ENCODE peak calls at places on chromosomes 13 and 19, in six cellular contexts. One of them, this sample, is unnamed.

GRCh38 chr19:35295792-35296462 is 4.0 kb downstream of the MAG start:
- DNase-seq in adrenal gland: no peak
- DNase-seq in RWPE1: no peak
- DNase-seq in left lung: no peak
- DNase-seq in glutamatergic neuron: no peak
- DNase-seq in fibroblast of lung: no peak
- DNase-seq in this sample: peak; percentile 26

GRCh38 chr13:81686877-81687276 is 1346.0 kb upstream of the SPRY2 start:
- DNase-seq in adrenal gland: peak; percentile 11
- DNase-seq in RWPE1: no peak
- DNase-seq in left lung: no peak
- DNase-seq in glutamatergic neuron: no peak
- DNase-seq in fibroblast of lung: peak; percentile 1
- DNase-seq in this sample: no peak

GRCh38 chr13:22091222-22091970 is 420.5 kb downstream of the FGF9 start:
- DNase-seq in adrenal gland: no peak
- DNase-seq in RWPE1: no peak
- DNase-seq in left lung: no peak
- DNase-seq in glutamatergic neuron: no peak
- DNase-seq in fibroblast of lung: no peak
- DNase-seq in this sample: no peak

GRCh38 chr19:5893296-5893903 is 10.2 kb downstream of the NDUFA11 start:
- DNase-seq in adrenal gland: no peak
- DNase-seq in RWPE1: no peak
- DNase-seq in left lung: no peak
- DNase-seq in glutamatergic neuron: no peak
- DNase-seq in fibroblast of lung: no peak
- DNase-seq in this sample: no peak

GRCh38 chr13:48615017-48615416 is 38.7 kb upstream of the CYSLTR2 start:
- DNase-seq in adrenal gland: no peak
- DNase-seq in RWPE1: no peak
- DNase-seq in left lung: no peak
- DNase-seq in glutamatergic neuron: no peak
- DNase-seq in fibroblast of lung: no peak
- DNase-seq in this sample: no peak

GRCh38 chr13:113359556-113359955 is 4.4 kb downstream of the GRTP1 start:
- DNase-seq in adrenal gland: no peak
- DNase-seq in RWPE1: no peak
- DNase-seq in left lung: no peak
- DNase-seq in glutamatergic neuron: no peak
- DNase-seq in fibroblast of lung: no peak
- DNase-seq in this sample: no peak

GRCh38 chr19:16824658-16825311 is 4.4 kb upstream of the SIN3B start:
- DNase-seq in adrenal gland: peak; percentile 17
- DNase-seq in RWPE1: no peak
- DNase-seq in left lung: no peak
- DNase-seq in glutamatergic neuron: no peak
- DNase-seq in fibroblast of lung: peak; percentile 55
- DNase-seq in this sample: no peak

GRCh38 chr13:48437381-48437780 is 24.5 kb upstream of the LPAR6 start:
- DNase-seq in adrenal gland: peak; percentile 60
- DNase-seq in RWPE1: no peak
- DNase-seq in left lung: peak; percentile 62
- DNase-seq in glutamatergic neuron: no peak
- DNase-seq in fibroblast of lung: peak; percentile 70
- DNase-seq in this sample: no peak

GRCh38 chr13:77177646-77178045 is 149.2 kb downstream of the MYCBP2 start:
- DNase-seq in adrenal gland: no peak
- DNase-seq in RWPE1: no peak
- DNase-seq in left lung: no peak
- DNase-seq in glutamatergic neuron: no peak
- DNase-seq in fibroblast of lung: no peak
- DNase-seq in this sample: no peak

GRCh38 chr19:7861619-7862412 is 12.4 kb downstream of the PRR36 start:
- DNase-seq in adrenal gland: no peak
- DNase-seq in RWPE1: no peak
- DNase-seq in left lung: peak; percentile 29
- DNase-seq in glutamatergic neuron: peak; percentile 23
- DNase-seq in fibroblast of lung: no peak
- DNase-seq in this sample: no peak

GRCh38 chr13:107251321-107251720 is 683.4 kb upstream of the ARGLU1 start:
- DNase-seq in adrenal gland: no peak
- DNase-seq in RWPE1: no peak
- DNase-seq in left lung: no peak
- DNase-seq in glutamatergic neuron: no peak
- DNase-seq in fibroblast of lung: peak; percentile 49
- DNase-seq in this sample: no peak

GRCh38 chr19:13441810-13442512 is 64.3 kb downstream of the CACNA1A start:
- DNase-seq in adrenal gland: peak; percentile 38
- DNase-seq in RWPE1: peak; percentile 58
- DNase-seq in left lung: no peak
- DNase-seq in glutamatergic neuron: no peak
- DNase-seq in fibroblast of lung: peak; percentile 37
- DNase-seq in this sample: peak; percentile 28

GRCh38 chr19:650121-650520 is 10.4 kb downstream of the FGF22 start:
- DNase-seq in adrenal gland: no peak
- DNase-seq in RWPE1: no peak
- DNase-seq in left lung: no peak
- DNase-seq in glutamatergic neuron: no peak
- DNase-seq in fibroblast of lung: no peak
- DNase-seq in this sample: no peak

DNA sequence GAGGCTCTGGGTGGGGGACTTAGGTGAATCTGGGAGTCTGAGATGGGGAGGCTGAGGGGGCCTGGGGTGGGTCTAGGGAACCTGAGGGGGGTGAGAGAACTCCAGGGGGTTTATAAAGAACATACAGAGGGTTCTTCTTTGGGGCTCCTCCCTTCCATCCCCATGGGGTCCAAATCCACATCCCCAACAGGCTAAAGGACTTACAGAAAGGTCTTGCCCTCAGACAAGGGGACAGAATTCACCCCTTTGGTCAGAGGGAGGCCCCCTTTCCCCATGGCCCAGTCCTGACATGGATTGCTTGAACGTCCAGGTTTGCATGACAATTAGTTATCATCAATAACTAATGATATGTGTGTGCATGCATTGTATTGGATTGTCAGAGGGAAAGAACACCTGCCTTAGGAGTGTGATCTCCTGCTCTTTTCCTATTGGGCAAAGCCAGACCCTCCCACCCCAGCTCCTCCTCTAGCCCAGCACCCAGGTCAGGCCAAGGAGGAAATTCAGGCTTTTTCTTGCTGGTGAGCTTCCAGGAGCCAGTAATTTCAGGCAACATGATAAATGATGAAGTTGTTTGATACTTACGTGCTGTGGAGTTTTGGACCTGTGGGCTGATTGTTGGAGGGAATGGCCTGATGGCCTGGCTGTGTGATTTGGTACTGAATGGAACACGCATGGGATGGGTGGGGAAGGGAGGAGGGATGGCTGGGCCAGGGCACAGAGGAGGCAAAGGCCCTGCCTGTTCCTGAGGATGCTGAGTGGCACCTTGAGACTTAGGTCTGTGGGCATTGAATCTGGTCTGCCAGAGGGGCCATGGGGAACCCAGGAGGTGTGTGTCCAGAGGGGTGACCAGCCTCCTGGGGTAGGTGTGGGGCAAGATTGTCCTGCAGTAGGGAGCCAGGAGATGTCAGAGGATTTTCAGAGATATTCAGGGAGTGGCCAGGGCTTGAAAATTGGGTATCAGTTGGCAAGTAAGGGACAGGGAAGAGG is 1.1 kb downstream of the KLHL26 start:
- DNase-seq in adrenal gland: no peak
- DNase-seq in RWPE1: peak; percentile 56
- DNase-seq in left lung: no peak
- DNase-seq in glutamatergic neuron: no peak
- DNase-seq in fibroblast of lung: no peak
- DNase-seq in this sample: no peak
- TF ChIP-seq CTCF in adrenal gland: no peak
- TF ChIP-seq CTCF in RWPE1: no peak
- TF ChIP-seq CTCF in left lung: no peak
- TF ChIP-seq CTCF in glutamatergic neuron: no peak
- TF ChIP-seq CTCF in fibroblast of lung: no peak
- TF ChIP-seq CTCF in this sample: no peak

DNA sequence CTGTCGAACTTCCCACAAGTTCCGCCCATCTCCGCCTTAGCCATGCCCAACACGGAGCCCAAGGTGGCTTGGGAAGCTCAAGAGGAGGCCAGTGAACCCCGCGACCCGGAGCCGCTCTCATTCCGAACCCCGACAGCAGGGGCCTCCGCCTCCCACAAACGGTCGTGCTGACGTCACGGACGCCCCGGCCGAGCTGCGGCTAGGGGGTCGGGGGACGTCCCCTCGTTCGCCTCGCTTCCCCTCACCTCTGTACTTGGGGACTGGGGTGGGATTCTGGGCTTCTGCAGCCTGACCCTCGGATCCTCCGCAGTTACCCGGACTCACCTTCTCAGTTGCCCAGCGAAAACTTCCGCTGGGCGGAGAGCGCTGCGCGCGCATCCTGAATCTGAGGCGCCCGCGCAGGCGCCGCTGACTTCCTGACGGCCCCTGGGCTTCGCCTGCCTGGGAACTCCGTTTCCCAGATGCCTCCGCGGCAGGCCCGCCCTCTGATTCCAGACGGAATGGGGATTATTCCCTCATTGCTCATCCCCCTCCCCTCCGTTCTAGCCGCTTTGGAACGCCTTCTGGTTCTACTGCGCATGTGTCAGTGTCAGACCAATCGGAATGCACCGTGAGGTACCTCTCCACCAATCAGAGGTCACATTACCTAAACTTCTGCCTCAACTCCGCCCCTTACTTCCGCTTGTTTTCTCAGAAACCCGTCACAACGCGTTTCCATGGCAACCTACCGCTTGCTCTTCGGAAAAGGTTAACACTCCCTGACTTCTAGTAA is at the start of gene VRK3:
- DNase-seq in adrenal gland: peak; percentile 100
- DNase-seq in RWPE1: peak; percentile 99
- DNase-seq in left lung: peak; percentile 99
- DNase-seq in glutamatergic neuron: peak; percentile 98
- DNase-seq in fibroblast of lung: peak; percentile 99
- DNase-seq in this sample: peak; percentile 94
- TF ChIP-seq CTCF in adrenal gland: peak; percentile 33
- TF ChIP-seq CTCF in RWPE1: no peak
- TF ChIP-seq CTCF in left lung: no peak
- TF ChIP-seq CTCF in glutamatergic neuron: no peak
- TF ChIP-seq CTCF in fibroblast of lung: no peak
- TF ChIP-seq CTCF in this sample: peak; percentile 23

GRCh38 chr19:50626796-50627195 is 12.9 kb downstream of the SYT3 start:
- DNase-seq in adrenal gland: no peak
- DNase-seq in RWPE1: no peak
- DNase-seq in left lung: no peak
- DNase-seq in glutamatergic neuron: no peak
- DNase-seq in fibroblast of lung: no peak
- DNase-seq in this sample: no peak
- TF ChIP-seq CTCF in adrenal gland: no peak
- TF ChIP-seq CTCF in RWPE1: no peak
- TF ChIP-seq CTCF in left lung: no peak
- TF ChIP-seq CTCF in glutamatergic neuron: no peak
- TF ChIP-seq CTCF in fibroblast of lung: no peak
- TF ChIP-seq CTCF in this sample: no peak

GRCh38 chr13:73718248-73718647 is 416.0 kb downstream of the KLF12 start:
- DNase-seq in adrenal gland: no peak
- DNase-seq in RWPE1: no peak
- DNase-seq in left lung: no peak
- DNase-seq in glutamatergic neuron: no peak
- DNase-seq in fibroblast of lung: no peak
- DNase-seq in this sample: no peak
- TF ChIP-seq CTCF in adrenal gland: no peak
- TF ChIP-seq CTCF in RWPE1: no peak
- TF ChIP-seq CTCF in left lung: no peak
- TF ChIP-seq CTCF in glutamatergic neuron: no peak
- TF ChIP-seq CTCF in fibroblast of lung: no peak
- TF ChIP-seq CTCF in this sample: no peak

DNA sequence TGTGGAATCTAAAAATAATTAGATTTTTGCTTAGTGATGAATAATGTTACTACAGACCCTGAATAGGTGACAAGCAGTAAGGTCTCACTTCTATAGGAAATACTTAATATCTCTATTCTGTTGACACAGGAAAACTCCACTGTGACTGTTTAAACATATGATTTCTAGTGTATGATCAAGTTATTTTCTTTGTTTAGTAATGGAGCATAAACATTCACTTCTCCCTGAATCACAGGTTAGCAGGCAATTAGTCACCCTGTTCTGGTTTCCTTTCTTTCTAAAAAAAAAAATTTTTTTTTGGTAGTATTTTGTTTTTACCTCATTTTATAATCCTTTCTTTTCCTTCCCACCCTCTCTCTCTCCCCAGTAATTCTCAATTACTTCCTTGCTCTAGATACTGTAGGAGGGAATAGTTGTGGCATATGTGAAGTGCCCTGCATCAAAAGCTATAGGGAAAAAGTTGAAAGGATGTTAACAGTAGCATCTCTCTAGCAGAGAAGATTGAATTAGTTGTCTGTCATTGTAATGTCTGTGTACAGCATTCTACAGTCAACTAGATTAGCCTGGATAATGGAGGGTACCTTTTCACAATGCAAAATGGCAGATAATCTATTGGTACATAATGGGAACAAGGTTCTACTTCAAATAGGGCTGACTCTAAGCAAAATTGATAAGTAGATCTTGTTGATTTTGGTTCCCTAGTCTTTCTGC is 3.5 kb downstream of the HS6ST3 start:
- DNase-seq in adrenal gland: no peak
- DNase-seq in RWPE1: no peak
- DNase-seq in left lung: no peak
- DNase-seq in glutamatergic neuron: no peak
- DNase-seq in fibroblast of lung: no peak
- DNase-seq in this sample: no peak
- TF ChIP-seq CTCF in adrenal gland: no peak
- TF ChIP-seq CTCF in RWPE1: no peak
- TF ChIP-seq CTCF in left lung: no peak
- TF ChIP-seq CTCF in glutamatergic neuron: no peak
- TF ChIP-seq CTCF in fibroblast of lung: no peak
- TF ChIP-seq CTCF in this sample: no peak

GRCh38 chr13:33073338-33073737 is 57.1 kb downstream of the KL start:
- DNase-seq in adrenal gland: no peak
- DNase-seq in RWPE1: no peak
- DNase-seq in left lung: no peak
- DNase-seq in glutamatergic neuron: no peak
- DNase-seq in fibroblast of lung: no peak
- DNase-seq in this sample: no peak
- TF ChIP-seq CTCF in adrenal gland: no peak
- TF ChIP-seq CTCF in RWPE1: no peak
- TF ChIP-seq CTCF in left lung: no peak
- TF ChIP-seq CTCF in glutamatergic neuron: no peak
- TF ChIP-seq CTCF in fibroblast of lung: no peak
- TF ChIP-seq CTCF in this sample: no peak

GRCh38 chr13:45615501-45616101 is at the start of gene ERICH6B:
- DNase-seq in adrenal gland: peak; percentile 21
- DNase-seq in RWPE1: no peak
- DNase-seq in left lung: no peak
- DNase-seq in glutamatergic neuron: peak; percentile 76
- DNase-seq in fibroblast of lung: peak; percentile 36
- DNase-seq in this sample: no peak
- TF ChIP-seq CTCF in adrenal gland: no peak
- TF ChIP-seq CTCF in RWPE1: no peak
- TF ChIP-seq CTCF in left lung: no peak
- TF ChIP-seq CTCF in glutamatergic neuron: no peak
- TF ChIP-seq CTCF in fibroblast of lung: no peak
- TF ChIP-seq CTCF in this sample: no peak

This sample was measured in natural killer cell.